ENCODE peak calls at places on chromosome 10, in four cellular contexts. N is stimulated activated CD4-positive, alpha-beta T cell treated with anti-CD3 and anti-CD28 coated beads, Interleukin-15, amount 100 ng/mL, for 24 hours; U is A549; Y is activated CD8-positive, alpha-beta memory T cell treated with anti-CD3 and anti-CD28 coated beads for 48 hours. K is an unnamed sample.

GRCh38 chr10:23422003-23422411 is 16.9 kb upstream of the OTUD1 start:
- DNase-seq in N (no peak), U (no peak), Y (no peak), K (no peak)

GRCh38 chr10:22218448-22218847 is 633 bp upstream of the EBLN1 start:
- DNase-seq in N (no peak), U (no peak), Y (no peak), K (no peak)

GRCh38 chr10:59177031-59177861 is 803 bp downstream of the PHYHIPL start:
- DNase-seq in U (peak; percentile 31), Y (no peak), N (no peak), K (no peak)

GRCh38 chr10:58335306-58336005 is 650 bp downstream of the UBE2D1 start:
- DNase-seq in Y (no peak), N (peak; percentile 22), U (peak; percentile 40), K (peak; percentile 24)

GRCh38 chr10:24920907-24921881 is 31.2 kb downstream of the PRTFDC1 start:
- DNase-seq in U (peak; percentile 81), Y (peak; percentile 23), N (peak; percentile 81), K (peak; percentile 83)

GRCh38 chr10:119375574-119376265 is 166.8 kb downstream of the RGS10 start:
- DNase-seq in U (no peak), N (no peak), Y (no peak), K (no peak)

GRCh38 chr10:99605351-99605750 is 14.9 kb downstream of the SLC25A28 start:
- DNase-seq in U (no peak), Y (no peak), N (no peak), K (no peak)

GRCh38 chr10:103254538-103255325 is 9.0 kb downstream of the RPEL1 start:
- DNase-seq in N (peak; percentile 29), U (peak; percentile 78), Y (no peak), K (peak; percentile 23)

GRCh38 chr10:126497672-126498071 is 109.4 kb upstream of the ADAM12 start:
- DNase-seq in N (no peak), Y (no peak), U (no peak), K (no peak)

GRCh38 chr10:21048086-21048485 is 151.0 kb upstream of the NEBL start:
- DNase-seq in N (no peak), U (peak; percentile 40), Y (no peak), K (no peak)

GRCh38 chr10:70594161-70594560 is 8.4 kb downstream of the PRF1 start:
- DNase-seq in U (no peak), N (no peak), Y (no peak), K (no peak)

GRCh38 chr10:99393036-99393435 is 37.4 kb downstream of the GOT1 start:
- DNase-seq in U (no peak), Y (no peak), N (no peak), K (no peak)

GRCh38 chr10:61744469-61744868 is 81.7 kb downstream of the CABCOCO1 start:
- DNase-seq in N (peak; percentile 16), Y (no peak), U (peak; percentile 26), K (peak; percentile 25)

GRCh38 chr10:71981024-71981867 is 17.1 kb downstream of the CHST3 start:
- DNase-seq in Y (no peak), N (no peak), U (no peak), K (no peak)

GRCh38 chr10:1241973-1242935 is 186.1 kb downstream of the WDR37 start:
- DNase-seq in N (no peak), Y (no peak), U (no peak), K (no peak)

GRCh38 chr10:22823109-22823508 is 104.7 kb upstream of the ARMC3 start:
- DNase-seq in N (no peak), U (peak; percentile 65), Y (no peak), K (no peak)